ENCODE peak calls at places on chromosomes 2 and 18, in six cellular contexts. Y is cardiac fibroblast, A is K562, L is HCT116, B is cardiac muscle cell, Z is transverse colon. C is an unnamed sample.

GRCh38 chr2:100240386-100240785 is 81.9 kb downstream of the LONRF2 start:
- DNase-seq in B (no peak), Z (no peak), L (no peak), A (no peak), Y (no peak), C (no peak)

GRCh38 chr18:41326311-41326710 is 628.7 kb upstream of the PIK3C3 start:
- DNase-seq in A (no peak), Y (peak; percentile 55), Z (no peak), B (no peak), L (no peak), C (no peak)

GRCh38 chr2:208204166-208204565 is 14.3 kb upstream of the C2orf80 start:
- DNase-seq in Z (no peak), L (no peak), B (no peak), A (no peak), Y (no peak), C (no peak)

GRCh38 chr18:9535430-9535972 is 60.2 kb downstream of the RALBP1 start:
- DNase-seq in B (no peak), L (no peak), Y (peak; percentile 76), A (no peak), Z (no peak), C (no peak)

GRCh38 chr2:63853527-63854310 is 12.0 kb downstream of the UGP2 start:
- DNase-seq in Y (peak; percentile 45), Z (no peak), A (no peak), L (no peak), B (no peak), C (peak; percentile 37)

GRCh38 chr2:175418224-175418843 is 236.8 kb upstream of the ATP5MC3 start:
- DNase-seq in L (no peak), Z (no peak), B (peak; percentile 19), A (peak; percentile 62), Y (no peak), C (no peak)

GRCh38 chr2:61877571-61878245 is 10.7 kb downstream of the CCT4 start:
- DNase-seq in L (no peak), Y (no peak), Z (no peak), A (no peak), B (no peak), C (no peak)

GRCh38 chr2:8676915-8677645 is 4.8 kb upstream of the ID2 start:
- DNase-seq in Z (peak; percentile 29), A (no peak), Y (no peak), L (no peak), B (peak; percentile 50), C (peak; percentile 51)

GRCh38 chr2:1487758-1488715 is 74.8 kb downstream of the TPO start:
- DNase-seq in B (peak; percentile 60), L (no peak), Z (no peak), A (no peak), Y (no peak), C (no peak)

GRCh38 chr2:62374301-62374960 is 131.6 kb downstream of the TMEM17 start:
- DNase-seq in Z (no peak), L (no peak), Y (no peak), B (no peak), A (no peak), C (no peak)

GRCh38 chr18:24054130-24054529 is 39.6 kb downstream of the TTC39C start:
- DNase-seq in Z (no peak), A (no peak), B (no peak), Y (peak; percentile 10), L (no peak), C (no peak)

GRCh38 chr18:27793013-27793412 is 383.9 kb downstream of the CDH2 start:
- DNase-seq in L (no peak), B (no peak), Z (no peak), A (no peak), Y (no peak), C (no peak)

GRCh38 chr18:12276736-12277554 is 22.8 kb downstream of the CIDEA start:
- DNase-seq in A (no peak), Y (no peak), B (no peak), Z (no peak), L (no peak), C (no peak)

GRCh38 chr2:148553332-148553887 is 91.1 kb upstream of the EPC2 start:
- DNase-seq in B (no peak), Z (no peak), A (no peak), L (no peak), Y (no peak), C (no peak)

GRCh38 chr18:72058851-72059250 is 485.3 kb downstream of the CBLN2 start:
- DNase-seq in A (no peak), B (no peak), Y (no peak), L (no peak), Z (no peak), C (no peak)

GRCh38 chr2:40415391-40415790 is 36.5 kb downstream of the SLC8A1 start:
- DNase-seq in Z (no peak), L (no peak), B (no peak), Y (no peak), A (no peak), C (no peak)

DNA sequence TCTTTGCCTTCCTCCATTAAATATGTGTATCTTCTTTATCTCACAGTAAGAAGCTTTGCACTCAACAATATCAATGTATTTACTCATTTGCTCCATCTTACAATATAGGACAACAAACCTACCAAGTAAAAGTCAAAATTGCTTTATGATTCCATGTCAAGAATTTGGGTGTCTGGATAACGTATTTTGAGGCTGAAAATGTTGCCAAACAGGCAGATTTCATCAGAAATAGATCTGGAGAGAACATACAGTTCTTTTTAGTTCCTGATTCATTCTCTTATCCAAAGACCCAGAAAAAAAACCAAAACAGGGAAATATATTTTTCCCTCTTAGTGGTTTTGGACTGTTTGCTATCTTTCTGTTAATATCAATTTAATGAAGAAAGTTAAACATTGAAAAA is 621.1 kb downstream of the STK39 start:
- DNase-seq in B (no peak), L (no peak), Y (peak; percentile 62), A (no peak), Z (no peak), C (no peak)
- H3K4me3 ChIP-seq in B (no peak overlapping the region), L (no peak overlapping the region), Y (no peak overlapping the region), A (no peak overlapping the region), Z (no peak overlapping the region), C (no peak overlapping the region)

DNA sequence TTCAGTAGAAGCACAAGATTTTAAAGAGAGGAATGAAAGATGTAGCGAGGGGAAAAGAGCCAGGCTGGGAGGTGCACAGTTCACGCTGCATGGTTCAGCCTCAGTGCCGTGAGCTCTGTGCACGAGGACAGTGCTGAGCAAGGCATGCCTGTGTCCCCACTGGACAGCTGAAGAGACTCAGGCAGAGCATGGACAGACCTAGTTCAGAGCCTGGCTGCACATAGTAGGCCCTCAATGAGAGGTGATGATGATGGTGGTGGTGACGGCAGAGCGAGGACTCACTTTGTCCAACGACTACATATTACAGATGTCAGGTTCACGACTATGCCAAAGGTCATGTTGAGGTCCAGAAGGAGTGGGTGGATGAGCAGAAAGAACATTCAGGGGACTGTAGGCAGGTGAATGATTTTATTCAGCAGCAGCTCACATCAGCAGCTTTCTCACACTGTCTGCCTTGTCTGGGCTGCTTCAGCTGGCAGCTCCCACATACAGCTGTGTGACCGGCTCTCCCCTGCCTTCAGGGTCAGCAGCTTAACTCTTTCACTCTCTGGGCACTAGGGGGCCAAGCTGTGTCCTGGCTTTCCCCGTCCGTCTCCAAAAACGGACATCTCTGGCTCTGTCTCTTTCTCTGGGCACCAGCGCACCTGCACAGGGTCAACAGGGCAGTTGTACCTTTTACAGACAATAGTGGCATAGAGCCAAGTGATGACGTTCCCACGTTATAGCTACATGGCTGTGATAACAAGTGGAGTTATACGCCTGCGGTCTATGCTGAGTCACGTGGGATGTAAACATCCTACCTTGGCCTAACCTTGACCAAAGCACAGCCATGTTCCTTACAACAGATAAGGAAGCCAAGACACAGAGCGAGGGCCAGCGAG is 128.8 kb upstream of the MSH6 start:
- DNase-seq in Z (peak; percentile 54), Y (peak; percentile 39), A (peak; percentile 62), B (peak; percentile 60), L (no peak), C (peak; percentile 34)
- TF ChIP-seq CTCF in Z (no peak), Y (peak; percentile 45), A (peak; percentile 56), B (peak; percentile 72), L (peak; percentile 62), C (no peak)

DNA sequence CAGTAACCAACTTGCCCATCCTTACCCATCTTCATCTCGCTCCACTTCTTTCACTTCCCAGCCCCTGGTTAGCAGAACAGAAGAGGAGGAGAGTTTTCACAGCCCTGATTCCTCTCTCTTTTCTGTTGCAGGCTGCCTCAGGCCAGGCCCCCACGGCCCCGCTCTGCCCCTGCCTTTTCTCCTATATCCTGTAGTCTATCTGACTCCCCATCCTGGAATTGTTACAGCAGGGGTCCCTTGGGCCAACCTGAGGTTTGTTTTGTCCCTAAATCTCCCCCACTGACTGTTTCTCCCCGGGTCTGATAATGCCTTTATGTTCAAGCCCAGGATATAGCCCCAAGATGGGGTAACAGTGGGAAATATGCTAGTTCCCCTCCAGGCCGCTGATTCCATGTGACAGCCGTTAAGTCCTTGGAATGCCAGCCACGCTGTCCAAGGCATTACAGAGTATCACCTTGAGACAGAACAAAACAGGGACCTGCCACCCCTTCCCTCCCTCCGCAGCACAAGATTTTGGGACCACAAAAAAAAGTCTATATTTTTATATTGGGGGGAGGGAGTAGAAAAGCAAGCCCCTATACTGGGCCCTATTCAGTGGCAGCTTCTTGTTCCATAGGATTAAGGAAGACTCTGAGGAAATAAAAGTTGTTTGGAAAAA is 1.4 kb downstream of the OST4 start:
- DNase-seq in L (no peak), Z (no peak), Y (no peak), B (no peak), A (no peak), C (no peak)
- H3K4me3 ChIP-seq in L (peak overlapping the region; percentile 98), Z (no peak overlapping the region), Y (peak overlapping the region; percentile 96), B (peak overlapping the region; percentile 84), A (peak overlapping the region; percentile 82), C (no peak overlapping the region)

GRCh38 chr2:7377861-7378569 is 460.8 kb downstream of the RNF144A start:
- DNase-seq in Z (no peak), Y (no peak), B (peak; percentile 83), A (no peak), L (no peak), C (no peak)
- TF ChIP-seq CTCF in Z (no peak), Y (no peak), B (no peak), A (no peak), L (peak; percentile 6), C (no peak)

DNA sequence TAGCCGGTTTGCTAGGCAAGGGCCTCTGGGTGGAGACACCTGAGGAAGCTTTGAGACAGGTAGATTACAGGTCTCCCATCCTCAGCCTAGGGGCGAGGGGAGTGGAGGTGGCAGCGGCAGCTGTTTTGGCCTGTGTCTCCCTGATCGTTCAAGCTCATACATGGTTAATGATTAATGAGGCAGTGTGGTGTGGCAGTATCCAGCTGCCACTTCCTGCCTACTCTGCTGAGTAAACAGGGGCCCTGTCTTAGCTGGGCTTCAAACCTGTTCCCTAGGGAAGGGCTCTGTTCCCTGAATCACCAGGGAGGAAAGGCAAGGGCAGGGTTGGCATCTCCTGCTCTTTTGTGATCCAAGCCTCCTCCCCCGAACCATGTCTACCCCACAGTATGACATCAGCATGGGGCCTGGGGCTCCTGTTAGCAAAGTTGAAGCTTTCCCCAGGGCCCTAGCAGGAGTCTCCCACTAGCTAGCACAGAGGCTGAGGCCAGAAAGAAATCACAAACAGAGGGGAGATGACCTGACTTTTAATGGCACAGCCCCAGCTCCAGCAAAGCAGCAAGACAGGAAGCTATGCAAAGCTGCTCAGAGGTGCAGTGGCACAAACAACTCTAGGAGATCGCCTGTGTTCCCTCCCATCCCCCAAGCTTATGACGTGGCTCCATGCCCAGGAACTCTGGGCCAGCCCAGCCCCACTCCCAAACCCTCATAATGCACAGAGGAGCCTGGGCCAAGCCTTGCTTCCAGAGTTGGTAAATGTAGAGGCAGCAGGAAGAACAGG is 3.7 kb upstream of the TUBA4B start:
- DNase-seq in B (no peak), Z (peak; percentile 94), Y (peak; percentile 89), L (no peak), A (peak; percentile 19), C (peak; percentile 96)
- H3K4me3 ChIP-seq in B (no peak overlapping the region), Z (peak overlapping the region; percentile 2), Y (no peak overlapping the region), L (peak overlapping the region; percentile 27), A (no peak overlapping the region), C (no peak overlapping the region)

GRCh38 chr2:136081582-136082210 is 36.3 kb downstream of the CXCR4 start:
- DNase-seq in A (no peak), Y (no peak), Z (no peak), L (no peak), B (no peak), C (no peak)
- TF ChIP-seq CTCF in A (no peak), Y (no peak), Z (no peak), L (no peak), B (no peak), C (no peak)